ENCODE peak calls at places on chromosomes 16 and 17, in ten cellular contexts. One of them, this sample, is unnamed.

GRCh38 chr17:77600346-77600745 is 358.2 kb upstream of the TNRC6C start:
- DNase-seq in iPS DF 6.9: no peak
- DNase-seq in Caki2: no peak
- DNase-seq in heart left ventricle: no peak
- DNase-seq in cardiac muscle cell: no peak
- DNase-seq in prostate gland: no peak
- DNase-seq in left kidney: no peak
- DNase-seq in frontal cortex: no peak
- DNase-seq in T-helper 1 cell: no peak
- DNase-seq in GM04504: no peak
- DNase-seq in this sample: no peak

GRCh38 chr17:46832306-46832895 is 13.9 kb upstream of the WNT3 start:
- DNase-seq in iPS DF 6.9: no peak
- DNase-seq in Caki2: no peak
- DNase-seq in heart left ventricle: no peak
- DNase-seq in cardiac muscle cell: no peak
- DNase-seq in prostate gland: no peak
- DNase-seq in left kidney: no peak
- DNase-seq in frontal cortex: no peak
- DNase-seq in T-helper 1 cell: no peak
- DNase-seq in GM04504: no peak
- DNase-seq in this sample: no peak

GRCh38 chr17:40168262-40168832 is 8.9 kb upstream of the RAPGEFL1 start:
- DNase-seq in iPS DF 6.9: no peak
- DNase-seq in Caki2: peak
- DNase-seq in heart left ventricle: no peak
- DNase-seq in cardiac muscle cell: peak
- DNase-seq in prostate gland: peak
- DNase-seq in left kidney: peak
- DNase-seq in frontal cortex: peak
- DNase-seq in T-helper 1 cell: peak
- DNase-seq in GM04504: peak
- DNase-seq in this sample: no peak

GRCh38 chr17:43900858-43901754 is 6.2 kb downstream of the MPP2 start:
- DNase-seq in iPS DF 6.9: no peak
- DNase-seq in Caki2: peak
- DNase-seq in heart left ventricle: no peak
- DNase-seq in cardiac muscle cell: no peak
- DNase-seq in prostate gland: no peak
- DNase-seq in left kidney: peak
- DNase-seq in frontal cortex: no peak
- DNase-seq in T-helper 1 cell: no peak
- DNase-seq in GM04504: no peak
- DNase-seq in this sample: no peak

GRCh38 chr17:1736348-1737281 is 6.1 kb upstream of the SERPINF2 start:
- DNase-seq in iPS DF 6.9: no peak
- DNase-seq in Caki2: peak
- DNase-seq in heart left ventricle: peak
- DNase-seq in cardiac muscle cell: no peak
- DNase-seq in prostate gland: no peak
- DNase-seq in left kidney: peak
- DNase-seq in frontal cortex: peak
- DNase-seq in T-helper 1 cell: no peak
- DNase-seq in GM04504: no peak
- DNase-seq in this sample: peak

GRCh38 chr17:31900877-31901276 is 631 bp downstream of the UTP6 start:
- DNase-seq in iPS DF 6.9: no peak
- DNase-seq in Caki2: no peak
- DNase-seq in heart left ventricle: no peak
- DNase-seq in cardiac muscle cell: peak
- DNase-seq in prostate gland: no peak
- DNase-seq in left kidney: peak
- DNase-seq in frontal cortex: no peak
- DNase-seq in T-helper 1 cell: no peak
- DNase-seq in GM04504: no peak
- DNase-seq in this sample: no peak

GRCh38 chr17:81993726-81994592 is 16.5 kb downstream of the ASPSCR1 start:
- DNase-seq in iPS DF 6.9: no peak
- DNase-seq in Caki2: no peak
- DNase-seq in heart left ventricle: no peak
- DNase-seq in cardiac muscle cell: no peak
- DNase-seq in prostate gland: no peak
- DNase-seq in left kidney: peak
- DNase-seq in frontal cortex: no peak
- DNase-seq in T-helper 1 cell: no peak
- DNase-seq in GM04504: no peak
- DNase-seq in this sample: no peak

GRCh38 chr16:69179255-69180010 is 7.5 kb upstream of the SNTB2 start:
- DNase-seq in iPS DF 6.9: no peak
- DNase-seq in Caki2: peak
- DNase-seq in heart left ventricle: peak
- DNase-seq in cardiac muscle cell: peak
- DNase-seq in prostate gland: peak
- DNase-seq in left kidney: peak
- DNase-seq in frontal cortex: no peak
- DNase-seq in T-helper 1 cell: no peak
- DNase-seq in GM04504: peak
- DNase-seq in this sample: peak

GRCh38 chr16:31472559-31473203 is 729 bp downstream of the TGFB1I1 start:
- DNase-seq in iPS DF 6.9: no peak
- DNase-seq in Caki2: peak
- DNase-seq in heart left ventricle: peak
- DNase-seq in cardiac muscle cell: peak
- DNase-seq in prostate gland: no peak
- DNase-seq in left kidney: peak
- DNase-seq in frontal cortex: peak
- DNase-seq in T-helper 1 cell: peak
- DNase-seq in GM04504: peak
- DNase-seq in this sample: peak

GRCh38 chr17:78185981-78186688 is 717 bp downstream of the TK1 start:
- DNase-seq in iPS DF 6.9: no peak
- DNase-seq in Caki2: peak
- DNase-seq in heart left ventricle: peak
- DNase-seq in cardiac muscle cell: no peak
- DNase-seq in prostate gland: no peak
- DNase-seq in left kidney: peak
- DNase-seq in frontal cortex: no peak
- DNase-seq in T-helper 1 cell: no peak
- DNase-seq in GM04504: no peak
- DNase-seq in this sample: no peak

GRCh38 chr17:61757168-61757567 is 106.2 kb downstream of the BRIP1 start:
- DNase-seq in iPS DF 6.9: no peak
- DNase-seq in Caki2: no peak
- DNase-seq in heart left ventricle: no peak
- DNase-seq in cardiac muscle cell: no peak
- DNase-seq in prostate gland: no peak
- DNase-seq in left kidney: no peak
- DNase-seq in frontal cortex: no peak
- DNase-seq in T-helper 1 cell: peak
- DNase-seq in GM04504: no peak
- DNase-seq in this sample: no peak

GRCh38 chr16:23823475-23824407 is 12.0 kb upstream of the PRKCB start:
- DNase-seq in iPS DF 6.9: no peak
- DNase-seq in Caki2: peak
- DNase-seq in heart left ventricle: no peak
- DNase-seq in cardiac muscle cell: no peak
- DNase-seq in prostate gland: no peak
- DNase-seq in left kidney: peak
- DNase-seq in frontal cortex: no peak
- DNase-seq in T-helper 1 cell: no peak
- DNase-seq in GM04504: no peak
- DNase-seq in this sample: no peak

GRCh38 chr17:68519911-68520310 is 7.7 kb downstream of the PRKAR1A start:
- DNase-seq in iPS DF 6.9: no peak
- DNase-seq in Caki2: no peak
- DNase-seq in heart left ventricle: peak
- DNase-seq in cardiac muscle cell: peak
- DNase-seq in prostate gland: no peak
- DNase-seq in left kidney: no peak
- DNase-seq in frontal cortex: no peak
- DNase-seq in T-helper 1 cell: no peak
- DNase-seq in GM04504: no peak
- DNase-seq in this sample: peak

GRCh38 chr16:87295661-87296531 is 21.3 kb downstream of the C16orf95 start:
- DNase-seq in iPS DF 6.9: no peak
- DNase-seq in Caki2: no peak
- DNase-seq in heart left ventricle: no peak
- DNase-seq in cardiac muscle cell: no peak
- DNase-seq in prostate gland: no peak
- DNase-seq in left kidney: peak
- DNase-seq in frontal cortex: no peak
- DNase-seq in T-helper 1 cell: no peak
- DNase-seq in GM04504: no peak
- DNase-seq in this sample: no peak

GRCh38 chr16:66932076-66932475 is 2.1 kb downstream of the CIAO2B start:
- DNase-seq in iPS DF 6.9: no peak
- DNase-seq in Caki2: no peak
- DNase-seq in heart left ventricle: no peak
- DNase-seq in cardiac muscle cell: no peak
- DNase-seq in prostate gland: no peak
- DNase-seq in left kidney: no peak
- DNase-seq in frontal cortex: no peak
- DNase-seq in T-helper 1 cell: no peak
- DNase-seq in GM04504: no peak
- DNase-seq in this sample: no peak

This sample was measured in left ventricle myocardium superior.